ENCODE peak calls at places on chromosome 4, in eight cellular contexts. J, Z, N, E, P, W, F and Y are unnamed samples.
A peak's percentile ranks its signal among the peaks of the same experiment; 100 is the strongest.

GRCh38 chr4:103429283-103429682 is 231.1 kb upstream of the CENPE start:
- DNase-seq in J (peak; percentile 80), Z (no peak), N (no peak), E (peak; percentile 38), P (peak; percentile 10), W (no peak), F (no peak), Y (no peak)

GRCh38 chr4:94430416-94430815 is 21.3 kb upstream of the PDLIM5 start:
- DNase-seq in J (no peak), Z (no peak), N (no peak), E (no peak), P (no peak), W (no peak), F (no peak), Y (no peak)

GRCh38 chr4:143336828-143337599 is at the start of gene GAB1:
- DNase-seq in J (peak; percentile 94), Z (peak; percentile 86), N (peak; percentile 74), E (no peak), P (peak; percentile 12), W (no peak), F (peak; percentile 87), Y (peak; percentile 82)

GRCh38 chr4:147829401-147830101 is 97.7 kb downstream of the ARHGAP10 start:
- DNase-seq in J (no peak), Z (no peak), N (peak; percentile 83), E (no peak), P (no peak), W (no peak), F (peak; percentile 76), Y (peak; percentile 31)

GRCh38 chr4:40719008-40719623 is 30.6 kb upstream of the NSUN7 start:
- DNase-seq in J (no peak), Z (no peak), N (peak; percentile 69), E (peak; percentile 61), P (peak; percentile 79), W (peak; percentile 22), F (no peak), Y (no peak)

GRCh38 chr4:15656038-15656470 is 897 bp upstream of the FBXL5 start:
- DNase-seq in J (no peak), Z (no peak), N (peak; percentile 48), E (no peak), P (no peak), W (no peak), F (no peak), Y (no peak)

GRCh38 chr4:3462790-3463415 is at the start of gene DOK7:
- DNase-seq in J (peak; percentile 81), Z (no peak), N (no peak), E (no peak), P (peak; percentile 45), W (no peak), F (peak; percentile 81), Y (peak; percentile 69)

GRCh38 chr4:133150643-133151300 is 1.7 kb downstream of the PCDH10 start:
- DNase-seq in J (peak; percentile 80), Z (no peak), N (no peak), E (no peak), P (no peak), W (no peak), F (no peak), Y (no peak)

GRCh38 chr4:83552085-83552484 is 16.2 kb downstream of the GPAT3 start:
- DNase-seq in J (no peak), Z (no peak), N (peak; percentile 72), E (no peak), P (peak; percentile 59), W (peak; percentile 39), F (no peak), Y (no peak)

GRCh38 chr4:3766207-3766790 is at the start of gene ADRA2C:
- DNase-seq in J (peak; percentile 71), Z (no peak), N (no peak), E (no peak), P (no peak), W (no peak), F (no peak), Y (peak; percentile 25)

GRCh38 chr4:140243345-140243753 is 89.4 kb upstream of the MAML3 start:
- DNase-seq in J (no peak), Z (peak; percentile 47), N (no peak), E (no peak), P (peak; percentile 30), W (no peak), F (peak; percentile 27), Y (no peak)

GRCh38 chr4:23401572-23401971 is 488.3 kb downstream of the PPARGC1A start:
- DNase-seq in J (no peak), Z (no peak), N (no peak), E (no peak), P (no peak), W (no peak), F (no peak), Y (no peak)

GRCh38 chr4:151436093-151436518 is 27.1 kb downstream of the FHIP1A start:
- DNase-seq in J (no peak), Z (no peak), N (no peak), E (no peak), P (no peak), W (no peak), F (no peak), Y (no peak)

GRCh38 chr4:83535520-83535944 is 376 bp upstream of the GPAT3 start:
- DNase-seq in J (peak; percentile 82), Z (peak; percentile 60), N (peak; percentile 87), E (peak; percentile 66), P (peak; percentile 56), W (peak; percentile 19), F (peak; percentile 53), Y (peak; percentile 38)

GRCh38 chr4:94690851-94691254 is 66.9 kb upstream of the BMPR1B start:
- DNase-seq in J (no peak), Z (no peak), N (peak; percentile 59), E (no peak), P (peak; percentile 6), W (no peak), F (no peak), Y (no peak)

GRCh38 chr4:41496980-41497379 is 41.0 kb upstream of the LIMCH1 start:
- DNase-seq in J (no peak), Z (no peak), N (no peak), E (no peak), P (no peak), W (no peak), F (no peak), Y (no peak)

DNA sequence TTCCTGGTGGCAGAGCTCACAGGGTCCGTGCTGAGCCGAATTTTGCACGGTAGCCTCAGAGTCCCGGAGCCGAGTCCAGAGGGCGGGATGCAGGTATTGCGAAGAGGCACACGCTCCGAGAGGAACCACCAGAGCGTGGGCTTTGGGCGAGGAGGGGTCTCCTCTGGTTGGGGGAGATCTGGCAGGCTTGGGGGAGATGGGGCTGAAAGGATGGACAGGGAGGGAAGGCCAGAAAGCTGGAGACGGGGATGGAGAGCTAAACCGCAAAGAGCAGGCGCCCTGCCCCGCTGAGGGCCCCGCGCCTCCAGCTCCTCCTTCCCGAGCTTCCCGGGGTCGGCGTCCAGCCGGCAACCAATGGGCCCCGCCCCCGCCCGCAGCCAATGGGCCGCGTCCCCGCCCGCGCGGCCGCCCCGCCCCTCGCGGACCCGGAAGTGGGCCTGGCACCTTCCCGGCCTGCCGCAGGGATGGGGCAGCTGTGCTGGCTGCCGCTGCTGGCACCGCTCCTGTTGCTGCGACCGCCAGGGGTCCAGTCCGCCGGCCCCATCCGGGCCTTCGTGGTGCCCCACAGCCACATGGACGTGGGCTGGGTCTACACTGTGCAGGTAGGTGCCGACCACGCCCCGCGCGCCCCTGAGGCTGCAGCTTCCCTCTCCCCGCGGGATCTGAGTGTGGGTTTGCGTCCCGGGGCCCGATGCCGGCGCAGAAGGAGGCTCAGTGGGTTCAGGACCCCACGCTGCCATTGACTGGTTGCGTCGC is at the start of gene MAN2B2:
- DNase-seq in J (peak; percentile 97), Z (peak; percentile 92), N (peak; percentile 42), E (peak; percentile 27), P (peak; percentile 89), W (peak; percentile 31), F (peak; percentile 93), Y (peak; percentile 86)
- TF ChIP-seq CTCF in J (peak; percentile 60), Z (peak; percentile 14), N (no peak), E (no peak), P (peak; percentile 6), W (no peak), F (peak; percentile 6), Y (no peak)

GRCh38 chr4:181301735-181302380 is 941.3 kb upstream of the TENM3 start:
- DNase-seq in J (peak; percentile 85), Z (peak; percentile 58), N (peak; percentile 26), E (peak; percentile 41), P (peak; percentile 54), W (no peak), F (peak; percentile 29), Y (no peak)
- TF ChIP-seq CTCF in J (peak; percentile 87), Z (peak; percentile 49), N (peak; percentile 56), E (peak; percentile 40), P (peak; percentile 69), W (peak; percentile 15), F (peak; percentile 26), Y (peak; percentile 41)

DNA sequence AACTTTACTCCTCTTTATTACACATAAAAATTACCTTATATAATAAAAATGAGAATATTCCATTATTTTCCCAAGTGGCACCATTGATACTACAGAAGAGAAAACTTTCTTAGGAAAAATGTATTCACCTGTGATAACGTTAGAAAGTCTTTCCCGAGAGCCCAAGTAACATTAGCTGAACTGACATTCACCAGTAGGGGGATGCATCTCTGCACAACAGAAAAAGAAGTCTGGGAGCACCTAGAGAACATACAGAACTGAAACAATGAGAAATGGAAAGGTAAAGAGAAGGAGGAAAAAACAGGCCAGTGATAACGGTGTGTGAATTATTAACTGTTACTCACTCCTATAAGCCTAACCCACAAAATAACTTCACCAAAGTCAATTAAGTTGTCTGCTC is 423.3 kb downstream of the CENPC start:
- DNase-seq in J (peak; percentile 52), Z (no peak), N (no peak), E (no peak), P (peak; percentile 3), W (no peak), F (no peak), Y (no peak)
- TF ChIP-seq CTCF in J (peak; percentile 88), Z (no peak), N (peak; percentile 3), E (no peak), P (peak; percentile 20), W (no peak), F (peak; percentile 13), Y (peak; percentile 11)

DNA sequence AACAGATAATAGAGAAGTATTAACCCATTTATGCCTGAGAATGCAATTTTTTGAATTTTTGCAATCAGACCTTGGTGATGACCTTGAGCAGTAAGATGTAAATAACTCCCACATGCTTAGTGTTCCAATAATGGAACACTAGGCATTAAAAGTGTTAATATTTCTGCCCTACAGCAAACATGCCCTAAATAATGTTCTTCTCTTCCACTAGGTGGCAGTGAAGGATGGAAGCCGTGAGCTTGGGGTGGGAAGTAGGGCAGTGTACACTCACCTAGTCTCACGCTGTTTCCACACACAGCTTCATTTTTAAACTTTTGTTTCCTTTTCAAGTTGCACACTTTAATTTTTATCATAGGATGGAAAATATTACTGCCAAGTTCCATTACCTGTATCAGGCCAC is 613.1 kb upstream of the HS3ST1 start:
- DNase-seq in J (no peak), Z (no peak), N (no peak), E (no peak), P (peak; percentile 50), W (no peak), F (no peak), Y (no peak)
- TF ChIP-seq CTCF in J (peak; percentile 77), Z (peak; percentile 45), N (peak; percentile 13), E (peak; percentile 40), P (peak; percentile 34), W (no peak), F (peak; percentile 46), Y (peak; percentile 46)